ENCODE peak calls at places on chromosomes 11 and 22, in five cellular contexts. One of them, this sample, is unnamed.

GRCh38 chr11:85930879-85931366 is 75.7 kb downstream of the CCDC83 start:
- DNase-seq in cardiac fibroblast: no peak
- DNase-seq in GDM1: no peak
- DNase-seq in skeletal muscle cell: no peak
- DNase-seq in activated T-cell treated with anti-CD3 and anti-CD28 coated beads for 4 hours: no peak
- DNase-seq in this sample: no peak

GRCh38 chr22:46003271-46004091 is 26.5 kb upstream of the WNT7B start:
- DNase-seq in skeletal muscle cell: no peak
- DNase-seq in cardiac fibroblast: no peak
- DNase-seq in activated T-cell treated with anti-CD3 and anti-CD28 coated beads for 4 hours: no peak
- DNase-seq in GDM1: no peak
- DNase-seq in this sample: no peak

GRCh38 chr11:103923473-103923931 is 112.9 kb upstream of the DDI1 start:
- DNase-seq in activated T-cell treated with anti-CD3 and anti-CD28 coated beads for 4 hours: no peak
- DNase-seq in cardiac fibroblast: no peak
- DNase-seq in skeletal muscle cell: no peak
- DNase-seq in GDM1: no peak
- DNase-seq in this sample: no peak

GRCh38 chr11:78392854-78393253 is 24.8 kb downstream of the GAB2 start:
- DNase-seq in cardiac fibroblast: no peak
- DNase-seq in activated T-cell treated with anti-CD3 and anti-CD28 coated beads for 4 hours: no peak
- DNase-seq in GDM1: no peak
- DNase-seq in skeletal muscle cell: no peak
- DNase-seq in this sample: no peak

GRCh38 chr22:48359613-48359965 is 1468.1 kb downstream of the BRD1 start:
- DNase-seq in activated T-cell treated with anti-CD3 and anti-CD28 coated beads for 4 hours: no peak
- DNase-seq in skeletal muscle cell: no peak
- DNase-seq in cardiac fibroblast: no peak
- DNase-seq in GDM1: no peak
- DNase-seq in this sample: no peak

GRCh38 chr11:985435-985834 is 51.1 kb downstream of the MUC6 start:
- DNase-seq in skeletal muscle cell: no peak
- DNase-seq in activated T-cell treated with anti-CD3 and anti-CD28 coated beads for 4 hours: no peak
- DNase-seq in cardiac fibroblast: no peak
- DNase-seq in GDM1: no peak
- DNase-seq in this sample: no peak

GRCh38 chr22:44547371-44547770 is 49.3 kb upstream of the RTL6 start:
- DNase-seq in GDM1: no peak
- DNase-seq in cardiac fibroblast: no peak
- DNase-seq in activated T-cell treated with anti-CD3 and anti-CD28 coated beads for 4 hours: no peak
- DNase-seq in skeletal muscle cell: no peak
- DNase-seq in this sample: no peak

GRCh38 chr11:2899080-2899783 is 13.7 kb upstream of the CDKN1C start:
- DNase-seq in GDM1: peak
- DNase-seq in cardiac fibroblast: no peak
- DNase-seq in skeletal muscle cell: no peak
- DNase-seq in activated T-cell treated with anti-CD3 and anti-CD28 coated beads for 4 hours: no peak
- DNase-seq in this sample: no peak

GRCh38 chr22:34297536-34298120 is 377.4 kb upstream of the LARGE1 start:
- DNase-seq in cardiac fibroblast: no peak
- DNase-seq in GDM1: no peak
- DNase-seq in skeletal muscle cell: no peak
- DNase-seq in activated T-cell treated with anti-CD3 and anti-CD28 coated beads for 4 hours: no peak
- DNase-seq in this sample: no peak

GRCh38 chr11:102171101-102171500 is 60.9 kb downstream of the YAP1 start:
- DNase-seq in cardiac fibroblast: peak
- DNase-seq in GDM1: no peak
- DNase-seq in activated T-cell treated with anti-CD3 and anti-CD28 coated beads for 4 hours: no peak
- DNase-seq in skeletal muscle cell: peak
- DNase-seq in this sample: no peak

This sample was measured in AG04450.